ENCODE peak calls at places on chromosomes 13 and 19, in six cellular contexts. M, Y, S, A, Z and Q are unnamed samples.

GRCh38 chr13:77345150-77345780 is 18.4 kb upstream of the MYCBP2 start:
- DNase-seq in Y (no peak), S (no peak), M (no peak), A (no peak), Z (no peak), Q (no peak)

GRCh38 chr19:4594199-4594598 is 34.7 kb upstream of the SEMA6B start:
- DNase-seq in M (no peak), A (no peak), Z (no peak), Y (no peak), S (no peak), Q (no peak)

GRCh38 chr19:6720369-6721112 is at the start of gene C3:
- DNase-seq in Y (no peak), Z (no peak), M (peak), A (peak), S (peak), Q (peak)

GRCh38 chr13:94121686-94122085 is 357.8 kb downstream of the DCT start:
- DNase-seq in Z (no peak), M (no peak), A (no peak), S (no peak), Y (peak), Q (peak)

GRCh38 chr19:3314962-3315675 is 51.3 kb upstream of the NFIC start:
- DNase-seq in S (no peak), M (no peak), Y (no peak), A (no peak), Z (no peak), Q (no peak)

GRCh38 chr13:39967199-39967959 is 311.9 kb downstream of the COG6 start:
- DNase-seq in S (no peak), Z (no peak), M (no peak), A (no peak), Y (no peak), Q (no peak)

GRCh38 chr19:12789904-12790619 is 1.2 kb upstream of the JUNB start:
- DNase-seq in A (peak), Y (peak), S (peak), Z (peak), M (peak), Q (peak)

GRCh38 chr19:10288662-10289166 is 1.0 kb upstream of the ICAM5 start:
- DNase-seq in Z (peak), S (no peak), M (no peak), Y (peak), A (no peak), Q (no peak)

GRCh38 chr19:1102407-1103106 is 1.2 kb upstream of the GPX4 start:
- DNase-seq in M (no peak), A (peak), S (no peak), Z (peak), Y (no peak), Q (peak)

GRCh38 chr13:94369862-94370491 is 109.5 kb downstream of the DCT start:
- DNase-seq in Y (no peak), Z (no peak), A (peak), M (no peak), S (no peak), Q (no peak)

GRCh38 chr19:45040059-45040767 is 1.4 kb downstream of the CLASRP start:
- DNase-seq in A (no peak), M (no peak), Y (no peak), S (no peak), Z (no peak), Q (no peak)